ENCODE peak calls at places on chromosome 14, in seven cellular contexts. C is uterus, U is fibroblast of lung, N is fibroblast of the aortic adventitia, L is mucosa of descending colon, B is heart right ventricle, M is pancreas. H is an unnamed sample.

GRCh38 chr14:72352012-72352411 is 419.8 kb downstream of the RGS6 start:
- DNase-seq in B (no peak), N (no peak), L (no peak), U (no peak), M (no peak), C (no peak), H (no peak)

GRCh38 chr14:65433646-65434045 is 21.1 kb downstream of the FUT8 start:
- DNase-seq in B (no peak), C (no peak), N (no peak), M (no peak), L (no peak), U (no peak), H (no peak)

GRCh38 chr14:61472801-61473376 is 151.5 kb downstream of the PRKCH start:
- DNase-seq in U (peak; percentile 55), B (no peak), M (no peak), C (no peak), N (no peak), L (no peak), H (no peak)

GRCh38 chr14:83217492-83217891 is 1683.8 kb upstream of the SEL1L start:
- DNase-seq in B (no peak), M (no peak), U (peak; percentile 92), N (peak; percentile 0), L (no peak), C (no peak), H (no peak)

GRCh38 chr14:90368946-90369721 is 27.7 kb upstream of the CALM1 start:
- DNase-seq in U (peak; percentile 26), B (no peak), C (no peak), L (no peak), N (no peak), M (no peak), H (no peak)

GRCh38 chr14:61342486-61342885 is 21.1 kb downstream of the PRKCH start:
- DNase-seq in M (no peak), B (no peak), U (no peak), L (no peak), C (peak; percentile 31), N (no peak), H (no peak)

GRCh38 chr14:93103392-93104080 is 12.2 kb downstream of the ITPK1 start:
- DNase-seq in M (no peak), B (no peak), L (peak; percentile 78), C (no peak), N (peak; percentile 8), U (peak; percentile 20), H (no peak)

GRCh38 chr14:90733139-90733808 is 83.0 kb downstream of the TTC7B start:
- DNase-seq in L (no peak), N (no peak), U (no peak), B (no peak), C (no peak), M (no peak), H (no peak)

GRCh38 chr14:53742226-53742607 is 214.4 kb downstream of the BMP4 start:
- DNase-seq in N (no peak), U (no peak), M (no peak), L (no peak), C (no peak), B (no peak), H (no peak)

GRCh38 chr14:29454026-29454693 is 473.5 kb downstream of the PRKD1 start:
- DNase-seq in N (no peak), C (no peak), U (no peak), L (no peak), B (no peak), M (no peak), H (no peak)

GRCh38 chr14:32950584-32950983 is 11.9 kb downstream of the NPAS3 start:
- DNase-seq in N (no peak), U (no peak), B (no peak), L (no peak), C (no peak), M (no peak), H (no peak)

GRCh38 chr14:59890676-59891075 is 20.1 kb upstream of the RTN1 start:
- DNase-seq in U (no peak), B (no peak), M (no peak), L (no peak), C (no peak), N (no peak), H (no peak)

GRCh38 chr14:91910201-91910600 is 37.3 kb downstream of the FBLN5 start:
- DNase-seq in C (no peak), U (no peak), B (no peak), N (no peak), M (no peak), L (no peak), H (no peak)

GRCh38 chr14:21302013-21302857 is 22.4 kb downstream of the RPGRIP1 start:
- DNase-seq in B (no peak), C (no peak), N (no peak), U (no peak), M (no peak), L (no peak), H (no peak)

GRCh38 chr14:101687756-101688546 is 73.6 kb upstream of the PPP2R5C start:
- DNase-seq in M (no peak), N (no peak), B (no peak), L (no peak), C (no peak), U (no peak), H (no peak)

GRCh38 chr14:57712101-57712500 is 153.8 kb downstream of the SLC35F4 start:
- DNase-seq in C (no peak), M (no peak), L (no peak), N (peak; percentile 3), B (no peak), U (no peak), H (no peak)

GRCh38 chr14:26427059-26427458 is 170.8 kb downstream of the NOVA1 start:
- DNase-seq in B (peak; percentile 8), M (no peak), N (peak; percentile 92), C (no peak), U (peak; percentile 75), L (no peak), H (no peak)

GRCh38 chr14:89731534-89731933 is 223.0 kb downstream of the EFCAB11 start:
- DNase-seq in U (no peak), M (no peak), C (no peak), B (no peak), L (no peak), N (no peak), H (no peak)

GRCh38 chr14:29016050-29016900 is 249.7 kb downstream of the FOXG1 start:
- DNase-seq in M (no peak), N (peak; percentile 65), C (no peak), L (peak; percentile 20), B (no peak), U (peak; percentile 59), H (no peak)

GRCh38 chr14:99816642-99817041 is 23.4 kb downstream of the EML1 start:
- DNase-seq in M (no peak), C (no peak), N (no peak), L (no peak), U (no peak), B (no peak), H (no peak)

GRCh38 chr14:104096318-104096717 is 10.8 kb downstream of the ASPG start:
- DNase-seq in B (no peak), U (no peak), L (no peak), M (no peak), N (no peak), C (no peak), H (peak; percentile 13)

GRCh38 chr14:75120546-75121291 is 6.1 kb downstream of the NEK9 start:
- DNase-seq in L (no peak), N (no peak), U (no peak), B (no peak), M (no peak), C (no peak), H (no peak)

GRCh38 chr14:92492261-92492660 is 21.3 kb upstream of the RIN3 start:
- DNase-seq in C (no peak), N (peak; percentile 31), B (peak; percentile 23), M (no peak), U (no peak), L (no peak), H (peak; percentile 24)

GRCh38 chr14:60655114-60655897 is 6.0 kb upstream of the SIX1 start:
- DNase-seq in U (no peak), C (no peak), L (no peak), B (no peak), M (no peak), N (no peak), H (no peak)

GRCh38 chr14:36503771-36504741 is 16.0 kb downstream of the NKX2-1 start:
- DNase-seq in U (no peak), M (no peak), B (no peak), C (no peak), L (no peak), N (no peak), H (no peak)

GRCh38 chr14:24605435-24606190 is 3.9 kb downstream of the GZMH start:
- DNase-seq in C (no peak), B (no peak), M (no peak), U (no peak), N (no peak), L (peak; percentile 63), H (no peak)
- TF ChIP-seq CTCF in C (no peak), B (peak; percentile 53), M (peak; percentile 55), U (peak; percentile 48), N (peak; percentile 49), L (peak; percentile 80), H (peak; percentile 57)

DNA sequence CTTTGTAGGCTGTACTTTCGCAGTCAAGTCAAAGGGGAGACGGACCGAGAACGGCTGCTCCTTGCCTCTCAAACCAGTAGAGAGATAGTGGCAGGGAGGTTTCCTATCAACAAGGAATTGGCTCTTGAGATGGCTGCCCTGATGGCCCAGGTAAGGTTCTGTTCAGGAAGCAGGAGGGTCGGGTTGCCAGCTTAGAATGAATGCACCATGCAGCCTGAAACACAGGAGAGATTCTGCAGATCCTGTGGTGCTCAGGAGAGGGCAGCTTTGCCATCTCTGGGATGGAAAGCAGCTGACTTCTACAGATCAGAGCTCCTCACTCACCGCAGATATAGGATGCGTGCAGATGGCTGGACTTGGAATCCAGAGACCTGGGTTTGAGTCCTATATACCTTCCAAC is 18.0 kb downstream of the PIGH start:
- DNase-seq in N (no peak), C (no peak), M (no peak), B (no peak), U (no peak), L (no peak), H (no peak)
- TF ChIP-seq CTCF in N (no peak), C (no peak), M (no peak), B (no peak), U (no peak), L (no peak), H (no peak)

GRCh38 chr14:76175942-76176341 is 24.2 kb downstream of the GPATCH2L start:
- DNase-seq in C (no peak), M (no peak), L (no peak), N (no peak), U (no peak), B (no peak), H (no peak)

GRCh38 chr14:76186318-76187027 is 34.8 kb downstream of the GPATCH2L start:
- DNase-seq in L (no peak), N (no peak), U (no peak), M (no peak), C (no peak), B (no peak), H (no peak)

DNA sequence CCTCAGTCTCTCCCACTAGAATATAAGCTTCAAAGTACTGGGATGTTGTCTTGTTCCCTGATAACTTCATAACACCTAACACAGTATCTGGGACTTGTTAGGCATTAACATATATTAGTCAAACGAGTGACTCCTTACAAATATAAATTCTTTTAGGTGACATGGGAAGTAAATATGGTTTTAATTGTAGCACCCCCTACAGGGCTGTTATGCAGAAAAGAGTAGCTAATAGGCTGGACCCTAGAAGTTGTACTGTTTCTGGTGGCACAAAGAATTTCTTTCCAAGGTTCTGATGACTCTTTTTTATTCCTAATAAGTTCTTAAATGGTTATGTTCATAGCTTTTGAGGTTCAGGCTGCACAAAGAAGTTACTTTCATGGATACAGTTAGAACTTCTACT is 29.8 kb downstream of the GPATCH2L start:
- DNase-seq in B (no peak), L (no peak), U (peak; percentile 8), N (peak; percentile 7), M (no peak), C (no peak), H (no peak)
- TF ChIP-seq CTCF in B (peak; percentile 20), L (no peak), U (peak; percentile 35), N (peak; percentile 24), M (no peak), C (no peak), H (no peak)

GRCh38 chr14:52146504-52146903 is 77.6 kb upstream of the NID2 start:
- DNase-seq in B (no peak), M (no peak), L (no peak), U (peak; percentile 26), C (no peak), N (peak; percentile 40), H (no peak)
- TF ChIP-seq CTCF in B (peak; percentile 11), M (no peak), L (no peak), U (peak; percentile 49), C (no peak), N (peak; percentile 52), H (peak; percentile 11)

H was measured in heart left ventricle.